ENCODE peak calls at places on chromosomes 6 and 20, in five cellular contexts. One of them, this sample, is unnamed.

GRCh38 chr6:190596-191395 is 101.5 kb upstream of the DUSP22 start:
- DNase-seq in ecto neural progenitor cell: no peak
- DNase-seq in NCI-H1436: no peak
- DNase-seq in fibroblast of the aortic adventitia: no peak
- DNase-seq in cardiac fibroblast: no peak
- DNase-seq in this sample: no peak

GRCh38 chr6:162621246-162621645 is 106.3 kb downstream of the PRKN start:
- DNase-seq in ecto neural progenitor cell: no peak
- DNase-seq in NCI-H1436: no peak
- DNase-seq in fibroblast of the aortic adventitia: peak; percentile 1
- DNase-seq in cardiac fibroblast: peak; percentile 26
- DNase-seq in this sample: peak; percentile 10

GRCh38 chr6:151481752-151482151 is 12.1 kb upstream of the CCDC170 start:
- DNase-seq in ecto neural progenitor cell: no peak
- DNase-seq in NCI-H1436: no peak
- DNase-seq in fibroblast of the aortic adventitia: no peak
- DNase-seq in cardiac fibroblast: no peak
- DNase-seq in this sample: peak; percentile 28

GRCh38 chr6:53347250-53347920 is 1.4 kb downstream of the ELOVL5 start:
- DNase-seq in ecto neural progenitor cell: no peak
- DNase-seq in NCI-H1436: no peak
- DNase-seq in fibroblast of the aortic adventitia: peak; percentile 53
- DNase-seq in cardiac fibroblast: peak; percentile 49
- DNase-seq in this sample: peak; percentile 58

GRCh38 chr6:29995346-29995777 is 53.0 kb downstream of the HLA-A start:
- DNase-seq in ecto neural progenitor cell: no peak
- DNase-seq in NCI-H1436: no peak
- DNase-seq in fibroblast of the aortic adventitia: peak; percentile 45
- DNase-seq in cardiac fibroblast: peak; percentile 30
- DNase-seq in this sample: no peak

GRCh38 chr6:86581833-86582232 is 355.5 kb upstream of the HTR1E start:
- DNase-seq in ecto neural progenitor cell: no peak
- DNase-seq in NCI-H1436: no peak
- DNase-seq in fibroblast of the aortic adventitia: no peak
- DNase-seq in cardiac fibroblast: no peak
- DNase-seq in this sample: no peak

GRCh38 chr6:20483902-20484497 is 50.3 kb upstream of the CDKAL1 start:
- DNase-seq in ecto neural progenitor cell: no peak
- DNase-seq in NCI-H1436: no peak
- DNase-seq in fibroblast of the aortic adventitia: no peak
- DNase-seq in cardiac fibroblast: peak; percentile 54
- DNase-seq in this sample: peak; percentile 25

GRCh38 chr6:132456700-132457143 is 55.4 kb upstream of the MOXD1 start:
- DNase-seq in ecto neural progenitor cell: peak; percentile 46
- DNase-seq in NCI-H1436: no peak
- DNase-seq in fibroblast of the aortic adventitia: no peak
- DNase-seq in cardiac fibroblast: peak; percentile 35
- DNase-seq in this sample: no peak

GRCh38 chr6:22149501-22150490 is 147.0 kb downstream of the PRL start:
- DNase-seq in ecto neural progenitor cell: no peak
- DNase-seq in NCI-H1436: peak; percentile 61
- DNase-seq in fibroblast of the aortic adventitia: peak; percentile 8
- DNase-seq in cardiac fibroblast: peak; percentile 42
- DNase-seq in this sample: peak; percentile 23

GRCh38 chr20:20368414-20369352 is 779 bp downstream of the INSM1 start:
- DNase-seq in ecto neural progenitor cell: peak; percentile 65
- DNase-seq in NCI-H1436: peak; percentile 28
- DNase-seq in fibroblast of the aortic adventitia: no peak
- DNase-seq in cardiac fibroblast: no peak
- DNase-seq in this sample: no peak

GRCh38 chr6:131736010-131736409 is 25.2 kb upstream of the CTAGE9 start:
- DNase-seq in ecto neural progenitor cell: no peak
- DNase-seq in NCI-H1436: no peak
- DNase-seq in fibroblast of the aortic adventitia: no peak
- DNase-seq in cardiac fibroblast: no peak
- DNase-seq in this sample: no peak

GRCh38 chr6:153038378-153038777 is 35.9 kb upstream of the MTRF1L start:
- DNase-seq in ecto neural progenitor cell: no peak
- DNase-seq in NCI-H1436: no peak
- DNase-seq in fibroblast of the aortic adventitia: peak; percentile 74
- DNase-seq in cardiac fibroblast: peak; percentile 15
- DNase-seq in this sample: no peak

GRCh38 chr6:2254747-2255146 is 9.3 kb upstream of the GMDS start:
- DNase-seq in ecto neural progenitor cell: no peak
- DNase-seq in NCI-H1436: no peak
- DNase-seq in fibroblast of the aortic adventitia: no peak
- DNase-seq in cardiac fibroblast: no peak
- DNase-seq in this sample: no peak

GRCh38 chr6:170228581-170229310 is 62.1 kb downstream of the DLL1 start:
- DNase-seq in ecto neural progenitor cell: no peak
- DNase-seq in NCI-H1436: no peak
- DNase-seq in fibroblast of the aortic adventitia: no peak
- DNase-seq in cardiac fibroblast: no peak
- DNase-seq in this sample: no peak

GRCh38 chr6:148745926-148746325 is 904 bp upstream of the UST start:
- DNase-seq in ecto neural progenitor cell: no peak
- DNase-seq in NCI-H1436: no peak
- DNase-seq in fibroblast of the aortic adventitia: peak; percentile 21
- DNase-seq in cardiac fibroblast: no peak
- DNase-seq in this sample: peak; percentile 21

GRCh38 chr20:17925300-17925939 is 43.2 kb downstream of the SNX5 start:
- DNase-seq in ecto neural progenitor cell: no peak
- DNase-seq in NCI-H1436: no peak
- DNase-seq in fibroblast of the aortic adventitia: peak; percentile 71
- DNase-seq in cardiac fibroblast: peak; percentile 77
- DNase-seq in this sample: peak; percentile 73

GRCh38 chr6:70668499-70668812 is 773 bp downstream of the SMAP1 start:
- DNase-seq in ecto neural progenitor cell: no peak
- DNase-seq in NCI-H1436: peak; percentile 46
- DNase-seq in fibroblast of the aortic adventitia: peak; percentile 19
- DNase-seq in cardiac fibroblast: peak; percentile 26
- DNase-seq in this sample: no peak

GRCh38 chr6:88262372-88262771 is 96.2 kb upstream of the CNR1 start:
- DNase-seq in ecto neural progenitor cell: no peak
- DNase-seq in NCI-H1436: no peak
- DNase-seq in fibroblast of the aortic adventitia: no peak
- DNase-seq in cardiac fibroblast: no peak
- DNase-seq in this sample: no peak